ENCODE peak calls at places on chromosomes 1 and 21, in seven cellular contexts. One of them, this sample, is unnamed.
A peak's percentile ranks its signal among the peaks of the same experiment; 100 is the strongest.

GRCh38 chr1:16630661-16631247 is 17.4 kb upstream of the NBPF1 start:
- DNase-seq in activated CD4-positive, alpha-beta T cell treated with anti-CD3 and anti-CD28 coated beads for 24 hours: no peak
- DNase-seq in neural progenitor cell: no peak
- DNase-seq in esophagus muscularis mucosa: no peak
- DNase-seq in OCI-LY7: no peak
- DNase-seq in ureter: peak; percentile 61
- DNase-seq in CD4-positive, CD25-positive, alpha-beta regulatory T cell: no peak
- DNase-seq in this sample: peak; percentile 49

GRCh38 chr1:7784492-7785071 is 491 bp downstream of the PER3 start:
- DNase-seq in activated CD4-positive, alpha-beta T cell treated with anti-CD3 and anti-CD28 coated beads for 24 hours: no peak
- DNase-seq in neural progenitor cell: peak; percentile 15
- DNase-seq in esophagus muscularis mucosa: no peak
- DNase-seq in OCI-LY7: no peak
- DNase-seq in ureter: peak; percentile 57
- DNase-seq in CD4-positive, CD25-positive, alpha-beta regulatory T cell: no peak
- DNase-seq in this sample: peak; percentile 60

GRCh38 chr21:32597205-32597604 is 11.9 kb upstream of the TCP10L start:
- DNase-seq in activated CD4-positive, alpha-beta T cell treated with anti-CD3 and anti-CD28 coated beads for 24 hours: no peak
- DNase-seq in neural progenitor cell: no peak
- DNase-seq in esophagus muscularis mucosa: no peak
- DNase-seq in OCI-LY7: no peak
- DNase-seq in ureter: no peak
- DNase-seq in CD4-positive, CD25-positive, alpha-beta regulatory T cell: no peak
- DNase-seq in this sample: no peak

GRCh38 chr1:208475951-208476824 is 232.0 kb upstream of the PLXNA2 start:
- DNase-seq in activated CD4-positive, alpha-beta T cell treated with anti-CD3 and anti-CD28 coated beads for 24 hours: no peak
- DNase-seq in neural progenitor cell: peak; percentile 90
- DNase-seq in esophagus muscularis mucosa: no peak
- DNase-seq in OCI-LY7: no peak
- DNase-seq in ureter: no peak
- DNase-seq in CD4-positive, CD25-positive, alpha-beta regulatory T cell: no peak
- DNase-seq in this sample: no peak

GRCh38 chr1:117275055-117275454 is 64.3 kb upstream of the VTCN1 start:
- DNase-seq in activated CD4-positive, alpha-beta T cell treated with anti-CD3 and anti-CD28 coated beads for 24 hours: no peak
- DNase-seq in neural progenitor cell: no peak
- DNase-seq in esophagus muscularis mucosa: no peak
- DNase-seq in OCI-LY7: no peak
- DNase-seq in ureter: no peak
- DNase-seq in CD4-positive, CD25-positive, alpha-beta regulatory T cell: peak; percentile 2
- DNase-seq in this sample: no peak

GRCh38 chr1:37033355-37034291 is 692 bp downstream of the GRIK3 start:
- DNase-seq in activated CD4-positive, alpha-beta T cell treated with anti-CD3 and anti-CD28 coated beads for 24 hours: no peak
- DNase-seq in neural progenitor cell: peak; percentile 59
- DNase-seq in esophagus muscularis mucosa: no peak
- DNase-seq in OCI-LY7: no peak
- DNase-seq in ureter: no peak
- DNase-seq in CD4-positive, CD25-positive, alpha-beta regulatory T cell: no peak
- DNase-seq in this sample: no peak

GRCh38 chr1:6260433-6260934 is 414 bp downstream of the GPR153 start:
- DNase-seq in activated CD4-positive, alpha-beta T cell treated with anti-CD3 and anti-CD28 coated beads for 24 hours: no peak
- DNase-seq in neural progenitor cell: peak; percentile 69
- DNase-seq in esophagus muscularis mucosa: no peak
- DNase-seq in OCI-LY7: no peak
- DNase-seq in ureter: no peak
- DNase-seq in CD4-positive, CD25-positive, alpha-beta regulatory T cell: no peak
- DNase-seq in this sample: no peak

GRCh38 chr1:201783572-201783971 is 45.4 kb upstream of the IPO9 start:
- DNase-seq in activated CD4-positive, alpha-beta T cell treated with anti-CD3 and anti-CD28 coated beads for 24 hours: no peak
- DNase-seq in neural progenitor cell: no peak
- DNase-seq in esophagus muscularis mucosa: no peak
- DNase-seq in OCI-LY7: no peak
- DNase-seq in ureter: no peak
- DNase-seq in CD4-positive, CD25-positive, alpha-beta regulatory T cell: no peak
- DNase-seq in this sample: no peak

GRCh38 chr1:227899820-227900449 is 47.8 kb downstream of the WNT9A start:
- DNase-seq in activated CD4-positive, alpha-beta T cell treated with anti-CD3 and anti-CD28 coated beads for 24 hours: no peak
- DNase-seq in neural progenitor cell: no peak
- DNase-seq in esophagus muscularis mucosa: no peak
- DNase-seq in OCI-LY7: no peak
- DNase-seq in ureter: peak; percentile 40
- DNase-seq in CD4-positive, CD25-positive, alpha-beta regulatory T cell: no peak
- DNase-seq in this sample: peak; percentile 30

This sample was measured in lower lobe of right lung.